ENCODE peak calls at places on chromosomes 13 and 19, in ten cellular contexts. M is GM13977, O is cardiac muscle cell, X is heart right ventricle, L is choroid plexus epithelial cell, F is psoas muscle, S is GM10248, R is fibroblast of lung, P is Caco-2, H is tibial nerve. E is an unnamed sample.

GRCh38 chr19:31545766-31546165 is 196.5 kb upstream of the TSHZ3 start:
- DNase-seq in L (no peak), O (no peak), F (no peak), H (no peak), R (no peak), X (no peak), P (no peak), M (no peak), S (no peak), E (no peak)

GRCh38 chr19:4360081-4360569 is 16.8 kb downstream of the MPND start:
- DNase-seq in L (no peak), F (no peak), M (no peak), S (no peak), H (no peak), O (no peak), X (no peak), R (no peak), P (no peak), E (no peak)

GRCh38 chr13:93476175-93476574 is 249.6 kb downstream of the GPC6 start:
- DNase-seq in R (peak), F (no peak), S (no peak), H (no peak), P (no peak), O (no peak), L (peak), X (no peak), M (no peak), E (no peak)

GRCh38 chr13:23087884-23088283 is 92.9 kb upstream of the SGCG start:
- DNase-seq in X (no peak), H (no peak), L (peak), R (peak), F (no peak), O (peak), S (peak), P (peak), M (no peak), E (peak)

GRCh38 chr19:44865196-44865767 is 19.2 kb downstream of the NECTIN2 start:
- DNase-seq in F (no peak), O (no peak), M (no peak), S (no peak), P (no peak), H (no peak), L (no peak), R (no peak), X (no peak), E (no peak)

GRCh38 chr13:47459512-47459911 is 541.6 kb downstream of the SUCLA2 start:
- DNase-seq in L (peak), F (no peak), S (no peak), H (no peak), P (no peak), X (no peak), M (no peak), R (peak), O (peak), E (no peak)

GRCh38 chr19:45670670-45671453 is 2.8 kb downstream of the GIPR start:
- DNase-seq in H (no peak), S (peak), L (peak), P (peak), R (peak), O (peak), M (peak), F (peak), X (peak), E (peak)

GRCh38 chr19:15170345-15170744 is 30.4 kb downstream of the NOTCH3 start:
- DNase-seq in R (no peak), O (no peak), M (no peak), F (no peak), S (no peak), H (no peak), X (no peak), L (no peak), P (no peak), E (no peak)

GRCh38 chr19:19554074-19555023 is 16.3 kb downstream of the CILP2 start:
- DNase-seq in L (peak), S (peak), H (no peak), X (no peak), O (peak), F (peak), R (peak), P (no peak), M (peak), E (peak)

GRCh38 chr19:33535176-33535575 is 13.6 kb upstream of the PEPD start:
- DNase-seq in R (peak), F (no peak), P (no peak), M (no peak), L (no peak), H (no peak), S (no peak), X (no peak), O (no peak), E (no peak)

GRCh38 chr13:46121597-46122163 is 16.8 kb upstream of the CPB2 start:
- DNase-seq in F (no peak), L (no peak), P (no peak), O (no peak), R (no peak), H (no peak), S (no peak), M (no peak), X (no peak), E (no peak)

GRCh38 chr13:65090191-65090590 is 2139.9 kb downstream of the PCDH9 start:
- DNase-seq in H (no peak), M (no peak), L (no peak), R (peak), P (no peak), O (no peak), S (no peak), X (no peak), F (no peak), E (no peak)

GRCh38 chr19:38294090-38294489 is 10.0 kb upstream of the C19orf33 start:
- DNase-seq in X (no peak), L (no peak), O (no peak), R (no peak), P (no peak), S (no peak), F (no peak), M (no peak), H (no peak), E (no peak)

GRCh38 chr13:46359731-46360130 is 27.3 kb downstream of the RUBCNL start:
- DNase-seq in R (peak), P (no peak), H (no peak), F (no peak), X (no peak), L (peak), M (no peak), S (no peak), O (no peak), E (no peak)

GRCh38 chr13:31225998-31226675 is 26.4 kb downstream of the B3GLCT start:
- DNase-seq in F (no peak), P (no peak), X (no peak), S (no peak), M (no peak), H (no peak), L (no peak), O (no peak), R (no peak), E (peak)

GRCh38 chr13:106063591-106064308 is 471.7 kb downstream of the EFNB2 start:
- DNase-seq in P (no peak), R (peak), O (no peak), S (no peak), H (no peak), M (no peak), X (no peak), L (peak), F (no peak), E (no peak)

GRCh38 chr13:102693781-102694180 is 1.1 kb downstream of the METTL21C start:
- DNase-seq in L (peak), F (no peak), H (no peak), O (no peak), X (no peak), R (peak), M (no peak), S (no peak), P (no peak), E (no peak)

GRCh38 chr19:6066661-6067646 is 43.3 kb downstream of the RFX2 start:
- DNase-seq in M (no peak), X (peak), P (peak), F (peak), L (peak), H (peak), O (peak), R (peak), S (no peak), E (peak)

GRCh38 chr19:41437944-41438574 is 1.7 kb downstream of the DMAC2 start:
- DNase-seq in L (no peak), R (no peak), O (no peak), X (no peak), P (peak), S (no peak), H (no peak), F (no peak), M (peak), E (no peak)

GRCh38 chr19:45016388-45017314 is 15.4 kb downstream of the RELB start:
- DNase-seq in H (peak), P (peak), R (peak), X (peak), S (peak), O (peak), L (peak), M (peak), F (peak), E (peak)

GRCh38 chr19:46076031-46076880 is 35.5 kb upstream of the IGFL4 start:
- DNase-seq in P (no peak), R (no peak), F (no peak), X (no peak), O (no peak), L (no peak), S (no peak), M (no peak), H (no peak), E (no peak)

GRCh38 chr19:18488838-18489626 is 32.8 kb downstream of the ELL start:
- DNase-seq in R (no peak), L (no peak), S (no peak), X (no peak), F (no peak), P (peak), M (no peak), H (no peak), O (peak), E (peak)

GRCh38 chr19:56637976-56638555 is 4.9 kb upstream of the SMIM17 start:
- DNase-seq in H (no peak), P (peak), L (peak), R (peak), O (peak), M (peak), F (peak), X (peak), S (peak), E (peak)

GRCh38 chr13:108000998-108001397 is 214.3 kb downstream of the LIG4 start:
- DNase-seq in L (no peak), F (no peak), S (no peak), X (no peak), M (no peak), H (no peak), O (no peak), P (no peak), R (no peak), E (no peak)

GRCh38 chr19:12841094-12841493 is 2.8 kb downstream of the MAST1 start:
- DNase-seq in L (no peak), S (no peak), P (peak), M (peak), O (peak), F (no peak), X (no peak), H (no peak), R (no peak), E (peak)

GRCh38 chr13:69107436-69107835 is 1000.2 kb upstream of the ATXN8OS start:
- DNase-seq in L (no peak), H (no peak), P (no peak), X (no peak), S (no peak), O (no peak), F (no peak), R (no peak), M (no peak), E (no peak)

GRCh38 chr13:99969368-99969933 is 2.1 kb downstream of the ZIC5 start:
- DNase-seq in R (no peak), L (no peak), F (no peak), H (no peak), O (peak), X (no peak), P (no peak), S (no peak), M (no peak), E (peak)

GRCh38 chr19:16496613-16496983 is 404 bp downstream of the C19orf44 start:
- DNase-seq in H (no peak), L (peak), S (no peak), X (peak), R (peak), F (peak), P (no peak), O (no peak), M (no peak), E (no peak)

GRCh38 chr19:43524922-43525835 is 1.8 kb downstream of the ETHE1 start:
- DNase-seq in F (peak), R (peak), S (peak), M (peak), L (peak), P (peak), X (peak), O (peak), H (peak), E (peak)

GRCh38 chr19:42052241-42052863 is 17.7 kb downstream of the GRIK5 start:
- DNase-seq in H (no peak), P (no peak), R (no peak), S (no peak), M (no peak), X (no peak), L (no peak), O (no peak), F (no peak), E (no peak)

GRCh38 chr13:32901994-32902780 is 114.0 kb upstream of the KL start:
- DNase-seq in S (no peak), H (no peak), O (no peak), X (no peak), M (no peak), F (peak), L (peak), R (peak), P (no peak), E (no peak)

GRCh38 chr19:52786078-52786463 is 520 bp downstream of the ZNF600 start:
- DNase-seq in F (peak), R (no peak), M (peak), P (no peak), S (no peak), X (no peak), H (no peak), L (no peak), O (peak), E (no peak)

GRCh38 chr13:78147905-78148304 is 229.3 kb upstream of the EDNRB start:
- DNase-seq in M (no peak), S (no peak), X (no peak), F (no peak), R (peak), H (no peak), L (peak), O (no peak), P (no peak), E (no peak)

GRCh38 chr13:47801555-47801954 is 199.5 kb downstream of the SUCLA2 start:
- DNase-seq in O (no peak), X (no peak), S (no peak), M (no peak), F (no peak), L (no peak), P (no peak), R (no peak), H (no peak), E (no peak)

GRCh38 chr13:19818223-19818842 is 35.6 kb upstream of the PSPC1 start:
- DNase-seq in S (no peak), R (no peak), P (peak), M (no peak), H (no peak), L (peak), F (peak), O (peak), X (no peak), E (peak)

GRCh38 chr13:24613755-24614154 is 66.5 kb upstream of the ATP12A start:
- DNase-seq in F (no peak), S (no peak), O (no peak), M (no peak), H (no peak), R (no peak), P (no peak), X (no peak), L (no peak), E (no peak)

GRCh38 chr13:28161370-28161769 is 23.0 kb downstream of the PAN3 start:
- DNase-seq in O (peak), S (no peak), F (no peak), P (peak), H (no peak), X (no peak), L (peak), R (peak), M (no peak), E (no peak)

DNA sequence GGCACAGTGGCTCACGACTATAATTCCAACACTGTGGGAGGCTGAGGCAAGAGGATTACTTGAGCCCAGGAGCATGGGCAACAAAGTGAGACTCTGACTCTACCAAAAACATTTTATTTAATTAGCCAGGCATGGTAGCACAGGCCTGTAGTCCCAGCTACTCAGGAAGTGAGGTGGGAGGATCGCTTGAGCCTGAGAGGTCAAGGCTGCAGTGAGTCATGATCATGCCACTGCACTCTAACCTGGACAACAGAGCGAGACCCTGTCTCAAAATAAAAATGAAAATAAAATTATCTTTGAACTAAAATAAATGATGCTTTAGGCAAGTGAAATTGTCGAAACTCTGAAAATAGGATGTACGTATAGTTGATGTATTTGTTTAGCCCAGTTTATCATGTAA is 8.2 kb upstream of the CLN5 start:
- DNase-seq in S (no peak), F (no peak), R (no peak), O (no peak), L (no peak), X (no peak), H (no peak), P (no peak), M (no peak), E (no peak)
- TF ChIP-seq CTCF in S (no peak), F (no peak), R (no peak), O (no peak), L (no peak), X (no peak), H (no peak), P (no peak), M (no peak), E (no peak)

GRCh38 chr13:83943530-83944279 is 61.4 kb upstream of the SLITRK1 start:
- DNase-seq in H (no peak), M (no peak), R (no peak), O (peak), L (peak), X (no peak), S (no peak), P (no peak), F (no peak), E (no peak)
- TF ChIP-seq CTCF in H (no peak), M (no peak), R (no peak), O (no peak), L (no peak), X (no peak), S (no peak), P (no peak), F (no peak), E (no peak)

DNA sequence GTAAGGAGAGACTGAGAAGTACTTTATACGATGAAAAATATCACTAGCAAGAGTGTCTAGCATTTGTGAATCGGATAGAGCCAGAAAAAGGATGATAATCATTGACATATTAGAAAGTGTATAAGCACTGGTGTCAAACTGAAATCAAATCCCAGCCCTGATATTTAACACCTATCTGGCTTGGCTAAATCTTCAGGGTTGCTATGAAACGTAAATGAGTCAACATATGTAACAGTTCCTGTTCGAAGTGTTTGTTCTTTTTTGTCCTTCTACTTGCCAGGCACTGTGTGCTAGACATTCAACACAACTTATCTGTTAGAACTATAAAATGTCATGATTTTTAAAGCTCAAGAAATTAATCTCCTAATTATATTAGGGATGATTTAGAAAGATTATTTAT is 40.8 kb downstream of the SERPINE3 start:
- DNase-seq in L (peak), S (no peak), R (peak), O (no peak), M (no peak), X (no peak), H (no peak), P (no peak), F (no peak), E (no peak)
- TF ChIP-seq CTCF in L (no peak), S (no peak), R (no peak), O (no peak), M (no peak), X (no peak), H (no peak), P (no peak), F (no peak), E (no peak)

GRCh38 chr19:7168941-7169340 is 99.4 kb downstream of the ZNF557 start:
- DNase-seq in X (no peak), H (no peak), O (no peak), S (no peak), R (peak), L (no peak), F (no peak), P (no peak), M (no peak), E (no peak)
- TF ChIP-seq CTCF in X (no peak), H (no peak), O (no peak), S (no peak), R (no peak), L (no peak), F (no peak), P (no peak), M (no peak), E (no peak)

GRCh38 chr13:59677430-59677829 is 486.3 kb downstream of the DIAPH3 start:
- DNase-seq in R (no peak), M (no peak), X (no peak), S (no peak), H (no peak), L (no peak), F (no peak), P (no peak), O (no peak), E (no peak)

GRCh38 chr13:59680429-59681024 is 483.2 kb downstream of the DIAPH3 start:
- DNase-seq in P (no peak), F (no peak), X (no peak), R (peak), L (peak), S (peak), O (peak), H (no peak), M (peak), E (no peak)

GRCh38 chr13:59679239-59679638 is 484.5 kb downstream of the DIAPH3 start:
- DNase-seq in O (no peak), S (no peak), X (no peak), H (no peak), M (no peak), F (no peak), R (no peak), P (no peak), L (no peak), E (peak)

GRCh38 chr13:59674616-59675015 is 489.1 kb downstream of the DIAPH3 start:
- DNase-seq in P (no peak), X (no peak), S (no peak), F (no peak), R (no peak), O (no peak), L (no peak), H (no peak), M (no peak), E (no peak)

DNA sequence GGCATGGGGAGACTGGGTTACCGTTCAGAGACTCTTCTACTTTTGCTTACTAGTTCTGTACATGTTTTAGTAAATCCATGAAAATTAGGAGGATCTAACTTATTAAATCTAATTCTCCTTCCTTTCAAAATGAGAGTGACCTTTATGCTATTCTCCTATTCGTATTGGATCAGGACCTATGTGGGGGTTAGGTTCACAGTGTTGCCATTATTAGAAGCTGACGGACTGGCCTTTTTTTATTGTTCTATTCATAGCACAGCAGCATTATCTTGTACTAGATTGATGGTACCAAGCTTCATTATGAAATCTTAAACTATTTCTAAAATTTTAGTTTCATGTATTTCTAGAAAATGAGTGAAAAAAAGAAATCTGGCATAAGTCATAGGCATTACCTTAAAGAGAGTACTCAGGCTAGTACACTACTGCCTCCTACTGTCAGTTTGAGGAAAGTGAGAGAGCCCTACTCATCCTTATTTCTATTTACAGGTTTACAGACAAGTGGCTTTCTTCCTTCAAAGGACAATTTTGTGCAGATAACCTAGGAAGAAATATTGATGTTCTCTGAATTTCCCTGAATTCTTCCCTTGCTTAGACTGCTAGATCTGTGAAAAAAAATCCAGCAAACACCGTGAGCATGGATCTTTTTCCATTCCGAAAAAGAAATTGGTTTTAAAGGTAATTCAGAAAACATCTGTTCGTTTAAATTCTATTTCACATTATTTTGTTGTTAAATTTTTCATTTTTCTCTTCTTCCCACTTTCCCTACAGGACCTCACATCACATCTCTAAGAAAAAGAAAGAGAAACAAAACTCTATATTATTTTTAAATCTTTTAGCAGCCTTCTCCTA is 485.5 kb downstream of the DIAPH3 start:
- DNase-seq in O (peak), S (peak), H (no peak), X (peak), L (peak), R (peak), F (no peak), M (peak), P (no peak), E (peak)
- TF ChIP-seq CTCF in O (peak), S (peak), H (peak), X (peak), L (peak), R (peak), F (peak), M (peak), P (peak), E (peak)

E was measured in endothelial cell.